ENCODE peak calls at places on chromosomes 12 and 14, in five cellular contexts. L is BJ, G is Peyer's patch, E is gastrocnemius medialis, T is adrenal gland. V is an unnamed sample.

GRCh38 chr12:42730286-42730685 is 140.7 kb upstream of the PRICKLE1 start:
- DNase-seq in G (no peak), T (no peak), E (no peak), L (no peak), V (no peak)

GRCh38 chr12:68957273-68957672 is 24.3 kb upstream of the CPM start:
- DNase-seq in L (no peak), E (no peak), G (no peak), T (no peak), V (no peak)

GRCh38 chr12:30796508-30796780 is 41.7 kb upstream of the CAPRIN2 start:
- DNase-seq in T (peak; percentile 37), L (no peak), E (peak; percentile 47), G (no peak), V (no peak)

GRCh38 chr12:13004368-13004767 is 4.3 kb upstream of the HEBP1 start:
- DNase-seq in E (no peak), T (no peak), L (no peak), G (no peak), V (no peak)

GRCh38 chr12:46841891-46842290 is 16.1 kb upstream of the SLC38A4 start:
- DNase-seq in G (no peak), T (no peak), L (no peak), E (no peak), V (no peak)

GRCh38 chr12:62800707-62801400 is 134.1 kb downstream of the PPM1H start:
- DNase-seq in G (no peak), L (no peak), E (no peak), T (no peak), V (no peak)

GRCh38 chr14:95784137-95784536 is 70.2 kb upstream of the TCL1A start:
- DNase-seq in G (no peak), E (no peak), L (no peak), T (no peak), V (no peak)

GRCh38 chr12:22904485-22904884 is 279.5 kb downstream of the ETNK1 start:
- DNase-seq in E (no peak), G (no peak), T (no peak), L (no peak), V (no peak)

GRCh38 chr12:6825398-6826124 is 2.6 kb upstream of the P3H3 start:
- DNase-seq in G (peak; percentile 93), T (peak; percentile 85), L (no peak), E (peak; percentile 69), V (peak; percentile 60)

GRCh38 chr12:104722541-104723534 is 235.3 kb downstream of the SLC41A2 start:
- DNase-seq in G (no peak), E (no peak), T (no peak), L (no peak), V (no peak)

GRCh38 chr12:123995023-123995422 is 22.0 kb downstream of the ZNF664 start:
- DNase-seq in L (no peak), E (no peak), G (no peak), T (no peak), V (no peak)

GRCh38 chr12:107344035-107344808 is 250.9 kb upstream of the CRY1 start:
- DNase-seq in G (no peak), L (no peak), E (no peak), T (no peak), V (no peak)

GRCh38 chr14:102225386-102225785 is 79.6 kb downstream of the MOK start:
- DNase-seq in G (no peak), L (no peak), E (no peak), T (no peak), V (no peak)

GRCh38 chr12:10511756-10512355 is 6.2 kb downstream of the EIF2S3B start:
- DNase-seq in G (no peak), E (no peak), T (no peak), L (no peak), V (no peak)

GRCh38 chr12:31890295-31891285 is 68.6 kb upstream of the RESF1 start:
- DNase-seq in E (no peak), L (no peak), G (peak; percentile 53), T (no peak), V (no peak)

GRCh38 chr14:91067186-91067585 is 6.7 kb upstream of the RPS6KA5 start:
- DNase-seq in T (no peak), L (no peak), G (no peak), E (no peak), V (no peak)

GRCh38 chr12:94139816-94140215 is 8.6 kb upstream of the PLXNC1 start:
- DNase-seq in E (no peak), T (no peak), L (no peak), G (no peak), V (no peak)

GRCh38 chr14:90514566-90514965 is 117.7 kb downstream of the CALM1 start:
- DNase-seq in G (no peak), L (no peak), T (no peak), E (no peak), V (no peak)

GRCh38 chr14:96567289-96567899 is 65.2 kb downstream of the PAPOLA start:
- DNase-seq in G (no peak), L (no peak), T (no peak), E (no peak), V (no peak)

GRCh38 chr14:29222671-29223268 is 456.2 kb downstream of the FOXG1 start:
- DNase-seq in T (peak; percentile 16), G (no peak), E (no peak), L (no peak), V (no peak)

GRCh38 chr12:76300297-76300665 is 47.9 kb downstream of the BBS10 start:
- DNase-seq in L (no peak), T (no peak), G (no peak), E (no peak), V (no peak)

GRCh38 chr14:74140374-74140850 is 55.7 kb downstream of the LIN52 start:
- DNase-seq in T (peak; percentile 44), E (peak; percentile 91), L (no peak), G (peak; percentile 86), V (no peak)

GRCh38 chr14:23182372-23183014 is 967 bp downstream of the SLC7A8 start:
- DNase-seq in T (peak; percentile 36), L (no peak), G (peak; percentile 82), E (peak; percentile 47), V (no peak)

GRCh38 chr12:104115587-104115975 is 22.4 kb downstream of the NFYB start:
- DNase-seq in G (no peak), L (no peak), T (no peak), E (no peak), V (no peak)

GRCh38 chr14:70858641-70859040 is 48.6 kb upstream of the PCNX1 start:
- DNase-seq in E (no peak), T (no peak), G (no peak), L (no peak), V (no peak)

GRCh38 chr12:91921555-91921954 is 224.1 kb downstream of the BTG1 start:
- DNase-seq in G (no peak), T (no peak), L (no peak), E (no peak), V (no peak)

GRCh38 chr12:109982211-109982610 is 14.0 kb downstream of the GIT2 start:
- DNase-seq in G (no peak), E (no peak), T (no peak), L (peak; percentile 49), V (no peak)

GRCh38 chr12:31020385-31021166 is 53.1 kb upstream of the DDX11 start:
- DNase-seq in E (no peak), L (no peak), T (no peak), G (no peak), V (no peak)

GRCh38 chr14:25389948-25390347 is 340.0 kb upstream of the STXBP6 start:
- DNase-seq in T (no peak), L (no peak), G (no peak), E (no peak), V (no peak)

GRCh38 chr12:15151141-15152091 is 69.8 kb downstream of the RERG start:
- DNase-seq in G (no peak), E (no peak), T (no peak), L (no peak), V (no peak)

GRCh38 chr14:75820761-75821160 is 159.7 kb downstream of the TTLL5 start:
- DNase-seq in G (no peak), L (no peak), T (no peak), E (no peak), V (no peak)

GRCh38 chr14:94129758-94130414 is 482 bp upstream of the IFI27L2 start:
- DNase-seq in T (peak; percentile 73), G (no peak), E (no peak), L (no peak), V (no peak)

GRCh38 chr12:62813031-62813829 is 121.7 kb downstream of the PPM1H start:
- DNase-seq in T (peak; percentile 72), G (peak; percentile 80), E (no peak), L (no peak), V (no peak)

GRCh38 chr14:57889245-57889644 is 23.4 kb upstream of the SLC35F4 start:
- DNase-seq in G (no peak), L (no peak), E (peak; percentile 14), T (peak; percentile 89), V (no peak)

GRCh38 chr12:115323223-115323905 is 639.4 kb upstream of the TBX3 start:
- DNase-seq in G (no peak), E (no peak), L (no peak), T (no peak), V (no peak)

GRCh38 chr12:93050026-93050747 is 121.1 kb upstream of the EEA1 start:
- DNase-seq in L (no peak), E (no peak), G (no peak), T (no peak), V (no peak)

GRCh38 chr14:67515386-67516079 is 17.6 kb upstream of the PLEKHH1 start:
- DNase-seq in E (no peak), T (peak; percentile 31), L (no peak), G (no peak), V (no peak)
- TF ChIP-seq CTCF in E (no peak), T (no peak), L (no peak), G (no peak), V (no peak)

GRCh38 chr12:402127-402456 is 648 bp downstream of the CCDC77 start:
- DNase-seq in E (no peak), L (no peak), G (no peak), T (no peak), V (no peak)

GRCh38 chr12:400828-401227 is 616 bp upstream of the CCDC77 start:
- DNase-seq in T (no peak), G (no peak), L (no peak), E (no peak), V (no peak)

GRCh38 chr12:401235-402126 is at the start of gene CCDC77:
- DNase-seq in L (peak; percentile 46), G (peak; percentile 96), E (peak; percentile 92), T (peak; percentile 94), V (peak; percentile 95)
- TF ChIP-seq CTCF in L (peak; percentile 56), G (no peak), E (peak; percentile 30), T (no peak), V (no peak)

GRCh38 chr12:119230804-119231203 is 52.1 kb downstream of the HSPB8 start:
- DNase-seq in T (no peak), E (no peak), L (no peak), G (no peak), V (no peak)
- TF ChIP-seq CTCF in T (no peak), E (no peak), L (no peak), G (no peak), V (no peak)

GRCh38 chr14:104442107-104442551 is 137.4 kb upstream of the C14orf180 start:
- DNase-seq in G (no peak), E (no peak), T (no peak), L (no peak), V (no peak)
- TF ChIP-seq CTCF in G (no peak), E (no peak), T (no peak), L (no peak), V (no peak)

V was measured in natural killer cell.